ENCODE peak calls at places on chromosomes 11 and 22, in four cellular contexts. T, Z, O and R are unnamed samples.

GRCh38 chr11:67158241-67158640 is 39.2 kb downstream of the KDM2A start:
- DNase-seq in T (no peak), Z (no peak), O (peak), R (no peak)

GRCh38 chr11:64887234-64887756 is 8.9 kb upstream of the EHD1 start:
- DNase-seq in O (no peak), T (no peak), Z (no peak), R (no peak)

GRCh38 chr22:42162728-42163489 is 32.3 kb upstream of the CYP2D6 start:
- DNase-seq in O (no peak), T (no peak), Z (no peak), R (no peak)

GRCh38 chr11:78022397-78023396 is at the start of gene KCTD14:
- DNase-seq in O (no peak), T (no peak), Z (peak), R (no peak)

GRCh38 chr11:131622193-131622592 is 251.8 kb downstream of the NTM start:
- DNase-seq in T (no peak), O (no peak), Z (no peak), R (no peak)

GRCh38 chr11:45786272-45786671 is 18.7 kb upstream of the SLC35C1 start:
- DNase-seq in T (no peak), O (no peak), Z (no peak), R (no peak)

GRCh38 chr11:134951305-134951700 is 539.3 kb upstream of the B3GAT1 start:
- DNase-seq in O (peak), T (no peak), Z (no peak), R (no peak)

GRCh38 chr22:40932396-40932795 is 18.8 kb upstream of the RBX1 start:
- DNase-seq in T (no peak), O (no peak), Z (no peak), R (no peak)

GRCh38 chr11:3165152-3165705 is at the start of gene OSBPL5:
- DNase-seq in O (peak), Z (peak), T (peak), R (peak)

GRCh38 chr11:128496684-128497056 is 90.7 kb downstream of the ETS1 start:
- DNase-seq in T (no peak), O (no peak), Z (no peak), R (peak)

GRCh38 chr11:1819115-1819514 is 15.7 kb upstream of the SYT8 start:
- DNase-seq in O (no peak), T (no peak), Z (no peak), R (no peak)

GRCh38 chr22:21796863-21797262 is 61.3 kb upstream of the YPEL1 start:
- DNase-seq in T (no peak), O (no peak), Z (no peak), R (no peak)

GRCh38 chr22:31692186-31692886 is 30.3 kb upstream of the PISD start:
- DNase-seq in T (no peak), Z (no peak), O (peak), R (no peak)

GRCh38 chr22:44740307-44740706 is 12.1 kb upstream of the ARHGAP8 start:
- DNase-seq in Z (no peak), T (no peak), O (no peak), R (no peak)

GRCh38 chr11:128171496-128171895 is 415.9 kb downstream of the ETS1 start:
- DNase-seq in O (no peak), Z (no peak), T (no peak), R (peak)

GRCh38 chr11:93444671-93445073 is 98.5 kb downstream of the SMCO4 start:
- DNase-seq in Z (no peak), T (no peak), O (no peak), R (no peak)